ENCODE peak calls at places on chromosomes 3 and 15, in nine cellular contexts. J is activated T-cell treated with anti-CD3 and anti-CD28 coated beads, Interleukin-2, amount 50 U/mL, for 1 hour; Y is Right ventricle myocardium inferior; F is stimulated activated CD4-positive, alpha-beta T cell treated with anti-CD3 and anti-CD28 coated beads, Interleukin-12 subunit alpha, Interleukin-12 subunit beta, amount 100 ng/mL, for 24 hours; L is A673; M is NCI-H187 treated with DMSO at 0.1 percent for 48 hours; O is progenitor cell of endocrine pancreas; S is HT1080; X is AG04449. W is an unnamed sample.

GRCh38 chr15:64843996-64844395 is 2.3 kb downstream of the PLEKHO2 start:
- DNase-seq in J (no peak), Y (no peak), F (no peak), L (no peak), M (no peak), O (no peak), S (no peak), X (no peak), W (no peak)

GRCh38 chr3:40574661-40575060 is 49.9 kb downstream of the ZNF621 start:
- DNase-seq in J (no peak), Y (no peak), F (no peak), L (peak), M (no peak), O (no peak), S (peak), X (no peak), W (no peak)

GRCh38 chr15:70859322-70859908 is 5.5 kb upstream of the LARP6 start:
- DNase-seq in J (no peak), Y (no peak), F (no peak), L (no peak), M (no peak), O (no peak), S (no peak), X (no peak), W (no peak)

GRCh38 chr3:177134166-177134565 is 63.1 kb downstream of the TBL1XR1 start:
- DNase-seq in J (no peak), Y (no peak), F (no peak), L (no peak), M (no peak), O (no peak), S (no peak), X (no peak), W (no peak)

GRCh38 chr15:62999923-63000484 is 42.5 kb upstream of the TPM1 start:
- DNase-seq in J (no peak), Y (no peak), F (no peak), L (no peak), M (no peak), O (no peak), S (no peak), X (no peak), W (no peak)

GRCh38 chr15:83380682-83381081 is 66.5 kb upstream of the SH3GL3 start:
- DNase-seq in J (no peak), Y (no peak), F (no peak), L (peak), M (no peak), O (peak), S (peak), X (no peak), W (peak)

GRCh38 chr15:32042269-32042996 is 12.1 kb downstream of the CHRNA7 start:
- DNase-seq in J (no peak), Y (no peak), F (no peak), L (peak), M (no peak), O (no peak), S (no peak), X (no peak), W (no peak)

GRCh38 chr3:172918165-172918564 is 167.6 kb downstream of the ECT2 start:
- DNase-seq in J (no peak), Y (no peak), F (no peak), L (peak), M (no peak), O (no peak), S (peak), X (no peak), W (no peak)

GRCh38 chr3:149473314-149473990 is 1.0 kb upstream of the TM4SF4 start:
- DNase-seq in J (no peak), Y (no peak), F (no peak), L (peak), M (no peak), O (no peak), S (peak), X (peak), W (no peak)

GRCh38 chr3:103907567-103907966 is 1459.1 kb upstream of the ALCAM start:
- DNase-seq in J (no peak), Y (no peak), F (no peak), L (no peak), M (no peak), O (no peak), S (no peak), X (no peak), W (no peak)

GRCh38 chr15:77542491-77543001 is 90.2 kb downstream of the LINGO1 start:
- DNase-seq in J (no peak), Y (no peak), F (no peak), L (no peak), M (no peak), O (no peak), S (peak), X (no peak), W (no peak)

GRCh38 chr15:67064607-67065530 is 533 bp upstream of the SMAD3 start:
- DNase-seq in J (peak), Y (peak), F (no peak), L (no peak), M (no peak), O (peak), S (no peak), X (no peak), W (no peak)

GRCh38 chr15:29066848-29067247 is 181.1 kb downstream of the APBA2 start:
- DNase-seq in J (no peak), Y (peak), F (no peak), L (no peak), M (no peak), O (no peak), S (no peak), X (no peak), W (no peak)